ENCODE peak calls at places on chromosomes 3 and 15, in five cellular contexts. One of them, this sample, is unnamed.

GRCh38 chr15:64158363-64159134 is 4.3 kb downstream of the PPIB start:
- DNase-seq in AG04449: no peak
- DNase-seq in sigmoid colon: no peak
- DNase-seq in choroid plexus epithelial cell: no peak
- DNase-seq in heart right ventricle: peak; percentile 36
- DNase-seq in this sample: no peak

GRCh38 chr3:98246142-98246541 is 17.9 kb upstream of the OR5H6 start:
- DNase-seq in sigmoid colon: no peak
- DNase-seq in heart right ventricle: no peak
- DNase-seq in choroid plexus epithelial cell: no peak
- DNase-seq in AG04449: no peak
- DNase-seq in this sample: no peak

GRCh38 chr15:55993804-55994539 is 560 bp upstream of the NEDD4 start:
- DNase-seq in choroid plexus epithelial cell: peak; percentile 64
- DNase-seq in sigmoid colon: no peak
- DNase-seq in heart right ventricle: no peak
- DNase-seq in AG04449: no peak
- DNase-seq in this sample: peak; percentile 27

GRCh38 chr3:127809611-127810010 is 12.7 kb downstream of the MGLL start:
- DNase-seq in heart right ventricle: no peak
- DNase-seq in sigmoid colon: no peak
- DNase-seq in AG04449: no peak
- DNase-seq in choroid plexus epithelial cell: no peak
- DNase-seq in this sample: no peak

GRCh38 chr3:1068985-1069384 is 23.8 kb upstream of the CNTN6 start:
- DNase-seq in AG04449: no peak
- DNase-seq in sigmoid colon: no peak
- DNase-seq in choroid plexus epithelial cell: no peak
- DNase-seq in heart right ventricle: no peak
- DNase-seq in this sample: no peak

GRCh38 chr3:132997404-132997803 is 40.8 kb upstream of the TMEM108 start:
- DNase-seq in AG04449: no peak
- DNase-seq in sigmoid colon: no peak
- DNase-seq in choroid plexus epithelial cell: no peak
- DNase-seq in heart right ventricle: no peak
- DNase-seq in this sample: no peak

GRCh38 chr3:165883866-165884478 is 46.7 kb upstream of the BCHE start:
- DNase-seq in AG04449: no peak
- DNase-seq in heart right ventricle: no peak
- DNase-seq in choroid plexus epithelial cell: no peak
- DNase-seq in sigmoid colon: no peak
- DNase-seq in this sample: no peak

GRCh38 chr15:92361321-92362090 is 32.2 kb upstream of the ST8SIA2 start:
- DNase-seq in sigmoid colon: no peak
- DNase-seq in AG04449: no peak
- DNase-seq in heart right ventricle: no peak
- DNase-seq in choroid plexus epithelial cell: no peak
- DNase-seq in this sample: no peak

GRCh38 chr3:161284989-161285388 is 63.9 kb downstream of the NMD3 start:
- DNase-seq in AG04449: no peak
- DNase-seq in heart right ventricle: no peak
- DNase-seq in sigmoid colon: no peak
- DNase-seq in choroid plexus epithelial cell: no peak
- DNase-seq in this sample: no peak

GRCh38 chr3:74273091-74273490 is 341.4 kb downstream of the CNTN3 start:
- DNase-seq in choroid plexus epithelial cell: peak; percentile 53
- DNase-seq in sigmoid colon: no peak
- DNase-seq in AG04449: no peak
- DNase-seq in heart right ventricle: no peak
- DNase-seq in this sample: no peak

GRCh38 chr15:27412413-27412812 is 441.4 kb downstream of the GABRG3 start:
- DNase-seq in heart right ventricle: no peak
- DNase-seq in AG04449: no peak
- DNase-seq in sigmoid colon: no peak
- DNase-seq in choroid plexus epithelial cell: peak; percentile 5
- DNase-seq in this sample: no peak

GRCh38 chr15:40006003-40006402 is 33.0 kb downstream of the SRP14 start:
- DNase-seq in heart right ventricle: no peak
- DNase-seq in choroid plexus epithelial cell: peak; percentile 82
- DNase-seq in sigmoid colon: no peak
- DNase-seq in AG04449: no peak
- DNase-seq in this sample: peak; percentile 18

GRCh38 chr3:47405820-47406761 is 25.3 kb downstream of the PTPN23 start:
- DNase-seq in AG04449: no peak
- DNase-seq in choroid plexus epithelial cell: no peak
- DNase-seq in sigmoid colon: no peak
- DNase-seq in heart right ventricle: no peak
- DNase-seq in this sample: no peak

GRCh38 chr3:1734494-1735122 is 364.1 kb upstream of the CNTN4 start:
- DNase-seq in choroid plexus epithelial cell: no peak
- DNase-seq in sigmoid colon: no peak
- DNase-seq in heart right ventricle: no peak
- DNase-seq in AG04449: no peak
- DNase-seq in this sample: no peak

DNA sequence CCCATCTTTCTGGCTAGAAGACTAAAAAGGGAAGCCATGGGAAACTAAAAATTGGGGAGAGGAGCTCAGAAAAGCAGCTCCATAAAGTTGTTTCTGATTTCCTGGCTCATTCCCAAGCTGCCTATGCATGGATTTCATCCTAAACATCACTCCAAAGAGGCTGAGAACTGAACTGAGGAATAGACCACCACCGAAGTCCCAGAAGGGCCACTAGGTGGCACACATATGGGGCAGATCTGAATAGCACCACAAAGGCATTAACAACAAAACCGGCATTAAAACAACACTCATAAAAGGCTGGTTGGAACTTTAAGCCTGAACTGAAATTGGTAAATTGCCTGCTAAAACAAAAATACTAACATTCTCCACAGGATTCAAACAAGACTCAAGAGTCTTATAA is 106.3 kb downstream of the PLD1 start:
- DNase-seq in AG04449: no peak
- DNase-seq in heart right ventricle: no peak
- DNase-seq in choroid plexus epithelial cell: peak; percentile 72
- DNase-seq in sigmoid colon: no peak
- DNase-seq in this sample: peak; percentile 7
- TF ChIP-seq CTCF in AG04449: peak; percentile 57
- TF ChIP-seq CTCF in heart right ventricle: peak; percentile 52
- TF ChIP-seq CTCF in choroid plexus epithelial cell: peak; percentile 78
- TF ChIP-seq CTCF in sigmoid colon: peak; percentile 25
- TF ChIP-seq CTCF in this sample: peak; percentile 70

GRCh38 chr3:148066787-148067186 is 630.9 kb upstream of the AGTR1 start:
- DNase-seq in AG04449: no peak
- DNase-seq in heart right ventricle: no peak
- DNase-seq in sigmoid colon: no peak
- DNase-seq in choroid plexus epithelial cell: peak; percentile 38
- DNase-seq in this sample: no peak
- H3K4me3 ChIP-seq in AG04449: no peak overlapping the region
- H3K4me3 ChIP-seq in heart right ventricle: no peak overlapping the region
- H3K4me3 ChIP-seq in sigmoid colon: no peak overlapping the region
- H3K4me3 ChIP-seq in choroid plexus epithelial cell: no peak overlapping the region
- H3K4me3 ChIP-seq in this sample: no peak overlapping the region

DNA sequence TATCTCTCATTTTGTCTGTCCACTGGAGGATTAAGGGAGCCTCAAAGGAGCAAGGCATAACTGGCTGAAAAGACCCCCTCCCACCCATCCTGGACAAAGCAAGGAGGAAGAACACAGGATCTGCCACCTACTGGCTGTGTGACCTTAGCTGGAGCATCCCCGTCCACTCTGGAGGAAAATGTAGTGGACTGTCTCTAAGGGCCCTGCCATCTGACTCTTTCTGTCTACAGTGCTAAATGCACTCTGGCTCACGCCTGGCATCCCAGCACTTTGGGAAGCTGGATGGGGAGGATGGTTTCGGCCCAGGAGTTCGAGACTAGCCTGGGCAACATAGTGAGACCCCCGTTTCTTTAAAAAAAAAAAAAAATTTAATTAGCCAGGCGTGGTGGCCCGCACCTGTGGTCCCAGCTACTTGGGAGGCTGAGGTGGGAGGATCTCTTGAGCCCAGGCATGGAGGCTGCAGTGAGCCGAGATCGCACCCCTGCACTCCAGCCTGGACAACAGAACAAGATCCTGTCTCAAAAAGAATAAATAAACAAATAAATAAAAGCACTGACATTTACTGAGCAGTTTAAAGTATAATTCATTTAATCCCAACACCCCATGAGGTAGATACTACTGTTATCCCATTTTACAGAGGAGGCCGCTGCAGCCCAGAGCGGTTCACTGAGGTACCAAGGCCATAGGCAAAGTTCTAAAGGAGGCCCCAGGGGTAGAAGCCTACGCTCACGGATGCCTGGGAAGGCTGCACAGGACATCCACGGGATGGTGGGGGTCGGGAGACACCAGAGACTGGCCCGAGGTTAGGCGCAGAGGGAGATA is 1.1 kb downstream of the TBC1D2B start:
- DNase-seq in heart right ventricle: no peak
- DNase-seq in sigmoid colon: peak; percentile 67
- DNase-seq in choroid plexus epithelial cell: peak; percentile 41
- DNase-seq in AG04449: no peak
- DNase-seq in this sample: no peak
- TF ChIP-seq CTCF in heart right ventricle: no peak
- TF ChIP-seq CTCF in sigmoid colon: no peak
- TF ChIP-seq CTCF in choroid plexus epithelial cell: peak; percentile 45
- TF ChIP-seq CTCF in AG04449: peak; percentile 25
- TF ChIP-seq CTCF in this sample: peak; percentile 35

DNA sequence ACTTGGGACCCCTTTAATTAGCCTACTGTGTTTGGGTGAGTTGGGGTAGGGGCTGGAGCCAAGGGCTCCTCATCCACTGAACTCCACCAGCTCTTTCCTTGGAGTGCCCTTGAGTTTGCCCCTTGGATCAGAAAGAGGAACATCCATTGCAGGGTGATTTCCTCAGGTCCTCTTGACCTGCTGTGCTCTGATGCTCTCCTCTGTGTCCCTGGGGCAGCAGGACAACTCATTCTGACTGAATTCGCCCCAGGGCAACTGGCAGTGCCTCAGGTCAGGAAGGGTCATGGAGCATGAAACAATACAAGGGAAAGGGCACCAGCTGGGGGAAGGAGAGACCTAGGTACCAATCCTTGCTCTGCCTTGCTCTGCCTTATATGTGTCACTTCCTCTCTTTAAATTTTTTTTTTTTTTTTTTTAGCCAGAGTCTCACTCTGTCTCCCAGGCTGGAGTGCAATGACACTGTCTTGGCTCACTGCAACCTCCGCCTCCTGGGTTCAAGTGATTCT is 47.8 kb downstream of the BSN start:
- DNase-seq in sigmoid colon: no peak
- DNase-seq in AG04449: no peak
- DNase-seq in heart right ventricle: no peak
- DNase-seq in choroid plexus epithelial cell: no peak
- DNase-seq in this sample: no peak
- H3K4me3 ChIP-seq in sigmoid colon: no peak overlapping the region
- H3K4me3 ChIP-seq in AG04449: no peak overlapping the region
- H3K4me3 ChIP-seq in heart right ventricle: no peak overlapping the region
- H3K4me3 ChIP-seq in choroid plexus epithelial cell: no peak overlapping the region
- H3K4me3 ChIP-seq in this sample: no peak overlapping the region

GRCh38 chr3:14152963-14153355 is 25.4 kb downstream of the XPC start:
- DNase-seq in sigmoid colon: no peak
- DNase-seq in choroid plexus epithelial cell: no peak
- DNase-seq in AG04449: no peak
- DNase-seq in heart right ventricle: no peak
- DNase-seq in this sample: no peak

GRCh38 chr3:14150491-14151230 is 25.8 kb downstream of the TMEM43 start:
- DNase-seq in sigmoid colon: no peak
- DNase-seq in heart right ventricle: no peak
- DNase-seq in choroid plexus epithelial cell: no peak
- DNase-seq in AG04449: no peak
- DNase-seq in this sample: no peak

GRCh38 chr3:14153663-14154062 is 24.7 kb downstream of the XPC start:
- DNase-seq in sigmoid colon: no peak
- DNase-seq in AG04449: no peak
- DNase-seq in heart right ventricle: no peak
- DNase-seq in choroid plexus epithelial cell: no peak
- DNase-seq in this sample: no peak

GRCh38 chr3:14151471-14152083 is 26.7 kb downstream of the TMEM43 start:
- DNase-seq in sigmoid colon: no peak
- DNase-seq in AG04449: no peak
- DNase-seq in choroid plexus epithelial cell: no peak
- DNase-seq in heart right ventricle: no peak
- DNase-seq in this sample: no peak

GRCh38 chr3:14152233-14152962 is 26.0 kb downstream of the XPC start:
- DNase-seq in AG04449: no peak
- DNase-seq in sigmoid colon: no peak
- DNase-seq in heart right ventricle: no peak
- DNase-seq in choroid plexus epithelial cell: peak; percentile 26
- DNase-seq in this sample: no peak
- TF ChIP-seq CTCF in AG04449: peak; percentile 25
- TF ChIP-seq CTCF in sigmoid colon: no peak
- TF ChIP-seq CTCF in heart right ventricle: no peak
- TF ChIP-seq CTCF in choroid plexus epithelial cell: peak; percentile 51
- TF ChIP-seq CTCF in this sample: peak; percentile 37

DNA sequence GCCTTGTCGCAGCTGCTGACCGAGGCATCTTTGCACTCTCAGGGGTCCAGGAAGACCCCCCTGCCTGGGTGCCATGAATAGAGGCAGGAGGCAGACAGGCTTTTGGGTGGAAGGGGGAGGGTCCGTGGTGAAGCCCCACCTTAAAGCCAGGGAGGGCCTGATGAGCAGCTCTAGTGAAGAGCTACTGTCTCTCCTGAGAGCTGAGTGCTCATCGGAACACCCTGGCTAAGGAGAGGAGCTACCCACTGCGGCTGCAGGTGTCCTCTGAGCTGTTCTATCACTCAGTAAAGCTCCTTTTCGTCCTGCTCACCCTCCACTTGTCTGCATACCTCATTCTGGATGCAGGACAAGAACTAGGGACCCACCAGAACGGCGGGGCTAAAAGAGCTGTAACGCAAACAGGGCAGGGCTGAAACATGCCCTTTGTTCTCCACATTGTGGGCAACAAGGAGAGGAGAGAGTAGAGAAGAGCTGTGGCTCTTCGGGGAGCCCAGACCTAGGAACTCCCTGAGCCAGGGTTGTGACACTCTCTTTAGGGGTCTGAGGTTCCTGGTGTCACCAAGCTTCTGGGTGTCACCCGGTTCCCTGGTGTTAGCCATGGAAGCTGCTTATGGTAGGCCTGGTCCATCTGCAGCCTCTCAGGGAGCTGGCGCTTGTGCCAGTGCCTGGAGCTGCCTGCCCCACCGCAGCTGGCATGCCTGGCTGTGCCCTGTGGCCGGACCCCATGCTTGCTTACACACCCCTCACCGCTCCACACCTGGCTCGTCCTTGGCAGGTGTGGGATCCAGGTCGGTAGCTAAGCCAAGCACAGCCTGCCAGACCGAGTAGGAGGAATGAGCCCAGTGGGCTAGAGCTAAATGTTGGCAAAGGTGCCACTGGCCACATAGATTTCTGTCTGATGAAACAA is 26.2 kb upstream of the TFG start:
- DNase-seq in sigmoid colon: no peak
- DNase-seq in heart right ventricle: no peak
- DNase-seq in choroid plexus epithelial cell: no peak
- DNase-seq in AG04449: no peak
- DNase-seq in this sample: no peak
- H3K4me3 ChIP-seq in sigmoid colon: no peak overlapping the region
- H3K4me3 ChIP-seq in heart right ventricle: peak overlapping the region; percentile 27
- H3K4me3 ChIP-seq in choroid plexus epithelial cell: peak overlapping the region; percentile 22
- H3K4me3 ChIP-seq in AG04449: no peak overlapping the region
- H3K4me3 ChIP-seq in this sample: no peak overlapping the region

This sample was measured in AG09309.